ENCODE peak calls at places on chromosomes 5 and 9, in six cellular contexts. K, R, M, W, F and B are unnamed samples.

GRCh38 chr9:95813923-95814322 is 61.6 kb upstream of the ERCC6L2 start:
- DNase-seq in K (no peak), R (no peak), M (no peak), W (no peak), F (no peak), B (no peak)

GRCh38 chr5:96043471-96043870 is 81.8 kb upstream of the ELL2 start:
- DNase-seq in K (no peak), R (no peak), M (no peak), W (no peak), F (no peak), B (no peak)

GRCh38 chr5:38931731-38932130 is 85.9 kb downstream of the OSMR start:
- DNase-seq in K (no peak), R (no peak), M (no peak), W (no peak), F (no peak), B (no peak)

GRCh38 chr9:129208191-129209091 is 30.4 kb upstream of the IER5L start:
- DNase-seq in K (no peak), R (no peak), M (peak), W (peak), F (no peak), B (no peak)

GRCh38 chr9:125460883-125461475 is 199.4 kb downstream of the GAPVD1 start:
- DNase-seq in K (no peak), R (no peak), M (no peak), W (no peak), F (no peak), B (no peak)

GRCh38 chr5:177094224-177095087 is 7.7 kb downstream of the FGFR4 start:
- DNase-seq in K (no peak), R (no peak), M (no peak), W (no peak), F (no peak), B (peak)

GRCh38 chr9:27181381-27181780 is 72.4 kb downstream of the TEK start:
- DNase-seq in K (no peak), R (no peak), M (no peak), W (no peak), F (no peak), B (no peak)

GRCh38 chr5:141821430-141821925 is 56.7 kb downstream of the PCDH1 start:
- DNase-seq in K (no peak), R (no peak), M (no peak), W (no peak), F (peak), B (peak)

GRCh38 chr5:20105915-20106314 is 117.9 kb upstream of the CDH18 start:
- DNase-seq in K (no peak), R (no peak), M (no peak), W (no peak), F (no peak), B (no peak)

GRCh38 chr5:90142531-90142930 is 267.0 kb downstream of the CETN3 start:
- DNase-seq in K (no peak), R (no peak), M (no peak), W (no peak), F (no peak), B (no peak)

GRCh38 chr9:38106488-38106887 is 37.5 kb upstream of the SHB start:
- DNase-seq in K (no peak), R (no peak), M (no peak), W (no peak), F (no peak), B (no peak)

GRCh38 chr9:93672622-93673270 is 96.4 kb downstream of the PHF2 start:
- DNase-seq in K (peak), R (no peak), M (no peak), W (peak), F (no peak), B (no peak)

GRCh38 chr5:62284946-62285891 is 20.8 kb upstream of the KIF2A start:
- DNase-seq in K (no peak), R (peak), M (no peak), W (peak), F (no peak), B (no peak)

GRCh38 chr9:91111876-91112275 is 249.8 kb downstream of the AUH start:
- DNase-seq in K (no peak), R (no peak), M (no peak), W (no peak), F (no peak), B (no peak)

GRCh38 chr5:172905346-172905756 is 53.9 kb upstream of the RPL26L1 start:
- DNase-seq in K (no peak), R (no peak), M (no peak), W (no peak), F (peak), B (no peak)

GRCh38 chr5:58273705-58274104 is 186.2 kb downstream of the PLK2 start:
- DNase-seq in K (no peak), R (no peak), M (no peak), W (no peak), F (no peak), B (no peak)

GRCh38 chr5:135320718-135321484 is 78.1 kb downstream of the MACROH2A1 start:
- DNase-seq in K (no peak), R (no peak), M (no peak), W (no peak), F (no peak), B (no peak)

GRCh38 chr5:130289132-130290088 is 385.1 kb downstream of the CHSY3 start:
- DNase-seq in K (no peak), R (no peak), M (no peak), W (no peak), F (no peak), B (peak)

GRCh38 chr5:40755407-40756365 is at the start of gene TTC33:
- DNase-seq in K (peak), R (peak), M (peak), W (peak), F (peak), B (peak)

GRCh38 chr5:39118638-39119037 is 44.4 kb upstream of the RICTOR start:
- DNase-seq in K (no peak), R (no peak), M (no peak), W (no peak), F (no peak), B (no peak)

GRCh38 chr9:138097501-138097991 is 220.0 kb downstream of the CACNA1B start:
- DNase-seq in K (no peak), R (no peak), M (no peak), W (no peak), F (no peak), B (no peak)

GRCh38 chr9:129252937-129253819 is 75.1 kb upstream of the IER5L start:
- DNase-seq in K (no peak), R (no peak), M (no peak), W (no peak), F (peak), B (no peak)

GRCh38 chr9:72924116-72924790 is 28.6 kb downstream of the ALDH1A1 start:
- DNase-seq in K (no peak), R (no peak), M (no peak), W (no peak), F (no peak), B (no peak)

GRCh38 chr5:56003179-56003578 is 8.4 kb upstream of the IL6ST start:
- DNase-seq in K (no peak), R (no peak), M (no peak), W (no peak), F (no peak), B (peak)

GRCh38 chr5:59525957-59526356 is 367.6 kb downstream of the PDE4D start:
- DNase-seq in K (no peak), R (no peak), M (no peak), W (no peak), F (no peak), B (peak)

GRCh38 chr9:130530932-130531331 is 48.4 kb upstream of the FUBP3 start:
- DNase-seq in K (peak), R (no peak), M (no peak), W (no peak), F (no peak), B (no peak)

GRCh38 chr5:140239939-140240700 is 62.8 kb downstream of the PFDN1 start:
- DNase-seq in K (no peak), R (peak), M (peak), W (peak), F (peak), B (peak)

GRCh38 chr9:93520523-93520922 is 55.9 kb upstream of the PHF2 start:
- DNase-seq in K (no peak), R (peak), M (no peak), W (no peak), F (no peak), B (no peak)

GRCh38 chr9:111984075-111984802 is 87.6 kb downstream of the UGCG start:
- DNase-seq in K (no peak), R (no peak), M (no peak), W (no peak), F (no peak), B (no peak)